ENCODE peak calls at places on chromosomes 6 and 20, in six cellular contexts. One of them, this sample, is unnamed.

GRCh38 chr20:17533396-17533795 is 2.2 kb upstream of the BFSP1 start:
- DNase-seq in neuronal stem cell: peak
- DNase-seq in mesenchymal stem cell: peak
- DNase-seq in trophoblast cell: no peak
- DNase-seq in mesendoderm: peak
- DNase-seq in IMR-90: peak
- DNase-seq in this sample: peak

GRCh38 chr6:160027076-160027475 is 58.2 kb downstream of the IGF2R start:
- DNase-seq in neuronal stem cell: no peak
- DNase-seq in mesenchymal stem cell: no peak
- DNase-seq in trophoblast cell: no peak
- DNase-seq in mesendoderm: no peak
- DNase-seq in IMR-90: no peak
- DNase-seq in this sample: no peak

GRCh38 chr6:164414695-164415094 is 894.7 kb downstream of the C6orf118 start:
- DNase-seq in neuronal stem cell: no peak
- DNase-seq in mesenchymal stem cell: no peak
- DNase-seq in trophoblast cell: no peak
- DNase-seq in mesendoderm: no peak
- DNase-seq in IMR-90: no peak
- DNase-seq in this sample: no peak

GRCh38 chr6:36235309-36235708 is 34.6 kb upstream of the PNPLA1 start:
- DNase-seq in neuronal stem cell: no peak
- DNase-seq in mesenchymal stem cell: no peak
- DNase-seq in trophoblast cell: no peak
- DNase-seq in mesendoderm: peak
- DNase-seq in IMR-90: no peak
- DNase-seq in this sample: no peak

GRCh38 chr6:27642744-27643456 is 170.0 kb upstream of the ZNF184 start:
- DNase-seq in neuronal stem cell: no peak
- DNase-seq in mesenchymal stem cell: no peak
- DNase-seq in trophoblast cell: no peak
- DNase-seq in mesendoderm: no peak
- DNase-seq in IMR-90: no peak
- DNase-seq in this sample: no peak

GRCh38 chr6:71886184-71887005 is at the start of gene RIMS1:
- DNase-seq in neuronal stem cell: peak
- DNase-seq in mesenchymal stem cell: peak
- DNase-seq in trophoblast cell: no peak
- DNase-seq in mesendoderm: peak
- DNase-seq in IMR-90: no peak
- DNase-seq in this sample: peak

GRCh38 chr20:51404297-51405060 is 138.0 kb downstream of the NFATC2 start:
- DNase-seq in neuronal stem cell: no peak
- DNase-seq in mesenchymal stem cell: peak
- DNase-seq in trophoblast cell: no peak
- DNase-seq in mesendoderm: no peak
- DNase-seq in IMR-90: no peak
- DNase-seq in this sample: peak

GRCh38 chr6:53179961-53180651 is 31.5 kb upstream of the GCM1 start:
- DNase-seq in neuronal stem cell: no peak
- DNase-seq in mesenchymal stem cell: no peak
- DNase-seq in trophoblast cell: no peak
- DNase-seq in mesendoderm: no peak
- DNase-seq in IMR-90: peak
- DNase-seq in this sample: no peak

GRCh38 chr6:134422426-134423231 is 104.7 kb upstream of the SGK1 start:
- DNase-seq in neuronal stem cell: no peak
- DNase-seq in mesenchymal stem cell: peak
- DNase-seq in trophoblast cell: peak
- DNase-seq in mesendoderm: peak
- DNase-seq in IMR-90: peak
- DNase-seq in this sample: no peak

GRCh38 chr6:148565931-148566663 is 180.7 kb upstream of the UST start:
- DNase-seq in neuronal stem cell: no peak
- DNase-seq in mesenchymal stem cell: peak
- DNase-seq in trophoblast cell: no peak
- DNase-seq in mesendoderm: no peak
- DNase-seq in IMR-90: peak
- DNase-seq in this sample: no peak

GRCh38 chr6:45253457-45253856 is 74.7 kb upstream of the RUNX2 start:
- DNase-seq in neuronal stem cell: no peak
- DNase-seq in mesenchymal stem cell: no peak
- DNase-seq in trophoblast cell: no peak
- DNase-seq in mesendoderm: no peak
- DNase-seq in IMR-90: no peak
- DNase-seq in this sample: no peak

GRCh38 chr6:56278186-56278585 is 30.8 kb upstream of the COL21A1 start:
- DNase-seq in neuronal stem cell: peak
- DNase-seq in mesenchymal stem cell: peak
- DNase-seq in trophoblast cell: no peak
- DNase-seq in mesendoderm: peak
- DNase-seq in IMR-90: no peak
- DNase-seq in this sample: no peak

GRCh38 chr6:119423996-119424395 is 74.4 kb upstream of the MAN1A1 start:
- DNase-seq in neuronal stem cell: no peak
- DNase-seq in mesenchymal stem cell: no peak
- DNase-seq in trophoblast cell: no peak
- DNase-seq in mesendoderm: no peak
- DNase-seq in IMR-90: no peak
- DNase-seq in this sample: no peak

GRCh38 chr6:31178143-31179041 is 7.9 kb upstream of the POU5F1 start:
- DNase-seq in neuronal stem cell: no peak
- DNase-seq in mesenchymal stem cell: no peak
- DNase-seq in trophoblast cell: no peak
- DNase-seq in mesendoderm: no peak
- DNase-seq in IMR-90: no peak
- DNase-seq in this sample: no peak

DNA sequence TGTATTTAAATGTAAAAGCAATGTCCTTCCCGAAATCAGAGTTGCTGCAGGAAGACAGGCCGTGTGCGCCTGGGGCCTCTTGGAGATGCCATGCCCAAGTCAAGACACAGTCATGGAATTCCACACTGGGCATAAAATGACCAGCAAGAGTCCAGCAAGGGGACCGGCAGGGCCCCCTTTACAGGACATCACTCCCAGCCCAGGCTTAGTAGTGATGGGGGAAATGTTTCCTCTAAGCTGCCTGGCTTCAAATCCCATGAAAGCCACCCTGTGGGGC is 1.9 kb upstream of the PPP1R3G start:
- DNase-seq in neuronal stem cell: no peak
- DNase-seq in mesenchymal stem cell: no peak
- DNase-seq in trophoblast cell: no peak
- DNase-seq in mesendoderm: no peak
- DNase-seq in IMR-90: no peak
- DNase-seq in this sample: no peak
- H2AK5ac ChIP-seq in neuronal stem cell: no peak
- H2AK5ac ChIP-seq in mesenchymal stem cell: no peak
- H2AK5ac ChIP-seq in trophoblast cell: no peak
- H2AK5ac ChIP-seq in mesendoderm: no peak
- H2AK5ac ChIP-seq in IMR-90: peak
- H2AK5ac ChIP-seq in this sample: no peak

GRCh38 chr20:58810879-58811250 is 39.8 kb downstream of the GNAS-AS1 start:
- DNase-seq in neuronal stem cell: no peak
- DNase-seq in mesenchymal stem cell: no peak
- DNase-seq in trophoblast cell: no peak
- DNase-seq in mesendoderm: no peak
- DNase-seq in IMR-90: no peak
- DNase-seq in this sample: no peak

GRCh38 chr20:58813369-58813768 is 37.3 kb downstream of the GNAS-AS1 start:
- DNase-seq in neuronal stem cell: no peak
- DNase-seq in mesenchymal stem cell: no peak
- DNase-seq in trophoblast cell: no peak
- DNase-seq in mesendoderm: no peak
- DNase-seq in IMR-90: no peak
- DNase-seq in this sample: no peak

GRCh38 chr20:58811334-58811733 is 39.4 kb downstream of the GNAS-AS1 start:
- DNase-seq in neuronal stem cell: no peak
- DNase-seq in mesenchymal stem cell: no peak
- DNase-seq in trophoblast cell: no peak
- DNase-seq in mesendoderm: no peak
- DNase-seq in IMR-90: no peak
- DNase-seq in this sample: no peak

GRCh38 chr20:58808296-58809046 is 42.2 kb downstream of the GNAS-AS1 start:
- DNase-seq in neuronal stem cell: no peak
- DNase-seq in mesenchymal stem cell: no peak
- DNase-seq in trophoblast cell: no peak
- DNase-seq in mesendoderm: no peak
- DNase-seq in IMR-90: peak
- DNase-seq in this sample: no peak

DNA sequence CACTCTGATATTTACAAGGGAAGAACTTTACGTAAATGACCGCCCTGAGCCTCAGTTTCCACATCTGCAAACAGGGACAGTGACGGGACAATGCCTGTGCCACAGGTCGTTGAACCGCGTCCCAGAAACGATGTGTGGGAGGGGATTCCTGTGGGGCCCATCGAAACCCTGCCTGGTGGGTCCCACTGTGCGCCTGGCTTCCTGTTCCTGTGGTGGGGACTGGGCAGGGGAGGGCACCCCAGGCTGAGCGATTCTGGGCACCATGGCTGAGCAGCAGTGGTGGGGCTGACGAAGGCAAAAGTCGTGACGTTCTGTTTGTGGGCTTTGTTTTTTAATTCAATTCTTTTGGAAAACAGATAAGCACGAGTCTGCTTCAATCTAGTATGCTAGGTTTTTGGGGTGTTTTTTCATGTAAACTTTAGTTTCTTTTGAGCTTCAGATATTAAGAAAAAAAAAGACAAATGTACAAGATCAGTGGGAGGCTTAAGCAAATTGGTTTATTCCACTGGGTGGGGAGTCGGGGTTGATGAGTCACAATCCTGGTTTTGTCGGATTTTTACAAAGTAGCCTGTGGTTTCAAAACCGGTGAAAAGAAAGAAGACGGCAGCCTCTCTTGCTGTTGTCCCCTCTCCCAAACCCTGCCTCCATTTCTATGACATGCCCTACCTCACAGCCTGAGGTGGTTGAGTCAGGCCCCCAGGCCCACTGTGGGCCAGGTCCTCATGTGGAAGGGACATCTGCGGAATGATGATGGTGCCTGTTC is 40.4 kb downstream of the GNAS-AS1 start:
- DNase-seq in neuronal stem cell: no peak
- DNase-seq in mesenchymal stem cell: no peak
- DNase-seq in trophoblast cell: no peak
- DNase-seq in mesendoderm: no peak
- DNase-seq in IMR-90: peak
- DNase-seq in this sample: no peak
- H2AK5ac ChIP-seq in neuronal stem cell: no peak
- H2AK5ac ChIP-seq in mesenchymal stem cell: no peak
- H2AK5ac ChIP-seq in trophoblast cell: no peak
- H2AK5ac ChIP-seq in mesendoderm: no peak
- H2AK5ac ChIP-seq in IMR-90: no peak
- H2AK5ac ChIP-seq in this sample: no peak

GRCh38 chr20:57260065-57260958 is 6.1 kb downstream of the BMP7 start:
- DNase-seq in neuronal stem cell: no peak
- DNase-seq in mesenchymal stem cell: no peak
- DNase-seq in trophoblast cell: no peak
- DNase-seq in mesendoderm: no peak
- DNase-seq in IMR-90: no peak
- DNase-seq in this sample: no peak
- H2AK5ac ChIP-seq in neuronal stem cell: no peak
- H2AK5ac ChIP-seq in mesenchymal stem cell: no peak
- H2AK5ac ChIP-seq in trophoblast cell: no peak
- H2AK5ac ChIP-seq in mesendoderm: no peak
- H2AK5ac ChIP-seq in IMR-90: no peak
- H2AK5ac ChIP-seq in this sample: no peak

GRCh38 chr20:46709055-46709458 is 392 bp upstream of the SLC2A10 start:
- DNase-seq in neuronal stem cell: no peak
- DNase-seq in mesenchymal stem cell: no peak
- DNase-seq in trophoblast cell: no peak
- DNase-seq in mesendoderm: no peak
- DNase-seq in IMR-90: no peak
- DNase-seq in this sample: no peak
- H2AK5ac ChIP-seq in neuronal stem cell: peak
- H2AK5ac ChIP-seq in mesenchymal stem cell: no peak
- H2AK5ac ChIP-seq in trophoblast cell: peak
- H2AK5ac ChIP-seq in mesendoderm: no peak
- H2AK5ac ChIP-seq in IMR-90: peak
- H2AK5ac ChIP-seq in this sample: no peak

GRCh38 chr6:96202571-96202970 is 186.8 kb downstream of the FUT9 start:
- DNase-seq in neuronal stem cell: no peak
- DNase-seq in mesenchymal stem cell: no peak
- DNase-seq in trophoblast cell: no peak
- DNase-seq in mesendoderm: no peak
- DNase-seq in IMR-90: no peak
- DNase-seq in this sample: no peak
- H2AK5ac ChIP-seq in neuronal stem cell: no peak
- H2AK5ac ChIP-seq in mesenchymal stem cell: no peak
- H2AK5ac ChIP-seq in trophoblast cell: no peak
- H2AK5ac ChIP-seq in mesendoderm: no peak
- H2AK5ac ChIP-seq in IMR-90: no peak
- H2AK5ac ChIP-seq in this sample: no peak

GRCh38 chr6:169235286-169235685 is 18.4 kb downstream of the THBS2 start:
- DNase-seq in neuronal stem cell: no peak
- DNase-seq in mesenchymal stem cell: no peak
- DNase-seq in trophoblast cell: no peak
- DNase-seq in mesendoderm: no peak
- DNase-seq in IMR-90: no peak
- DNase-seq in this sample: no peak
- H2AK5ac ChIP-seq in neuronal stem cell: no peak
- H2AK5ac ChIP-seq in mesenchymal stem cell: no peak
- H2AK5ac ChIP-seq in trophoblast cell: no peak
- H2AK5ac ChIP-seq in mesendoderm: no peak
- H2AK5ac ChIP-seq in IMR-90: peak
- H2AK5ac ChIP-seq in this sample: no peak

GRCh38 chr20:63958471-63958870 is 2.3 kb upstream of the UCKL1 start:
- DNase-seq in neuronal stem cell: no peak
- DNase-seq in mesenchymal stem cell: no peak
- DNase-seq in trophoblast cell: no peak
- DNase-seq in mesendoderm: no peak
- DNase-seq in IMR-90: no peak
- DNase-seq in this sample: no peak
- H2AK5ac ChIP-seq in neuronal stem cell: no peak
- H2AK5ac ChIP-seq in mesenchymal stem cell: no peak
- H2AK5ac ChIP-seq in trophoblast cell: no peak
- H2AK5ac ChIP-seq in mesendoderm: no peak
- H2AK5ac ChIP-seq in IMR-90: no peak
- H2AK5ac ChIP-seq in this sample: no peak

DNA sequence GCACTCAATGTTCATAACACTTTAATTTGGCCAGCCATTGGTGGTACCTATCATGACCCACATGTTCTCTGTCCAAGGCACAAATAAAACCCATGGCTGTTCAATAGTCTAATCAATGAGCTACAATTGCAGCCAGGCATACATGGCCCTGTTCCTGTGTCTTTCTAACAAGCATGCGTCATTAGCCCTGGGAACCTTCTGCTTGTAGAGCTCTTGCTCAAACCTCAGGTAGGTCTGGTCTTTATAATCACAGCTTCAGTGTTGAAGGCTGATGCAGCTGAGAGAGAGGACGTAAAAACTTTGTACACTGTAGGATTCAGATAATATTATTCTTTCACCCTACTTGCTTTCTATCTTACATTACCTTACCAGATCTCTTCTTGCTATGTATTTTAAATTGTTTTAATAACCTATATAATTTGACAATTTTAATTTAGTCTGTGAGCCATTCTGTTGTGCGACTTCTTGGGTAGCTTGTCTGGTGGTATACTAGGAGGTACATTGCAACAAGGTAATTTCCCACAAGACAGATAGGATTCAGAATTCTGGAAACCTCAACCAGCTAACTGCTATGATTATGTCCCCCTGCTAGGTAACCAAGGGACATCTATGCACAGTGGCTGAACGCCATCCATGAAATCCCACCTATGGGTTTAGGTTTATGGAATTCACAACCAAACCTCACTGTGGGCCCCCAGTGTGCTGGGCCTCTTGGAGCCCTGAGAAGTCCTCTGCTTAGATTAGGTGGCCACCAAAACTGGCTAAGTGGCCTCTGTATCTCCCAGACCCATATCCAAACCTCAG is 55.4 kb upstream of the RIPOR2 start:
- DNase-seq in neuronal stem cell: no peak
- DNase-seq in mesenchymal stem cell: no peak
- DNase-seq in trophoblast cell: no peak
- DNase-seq in mesendoderm: no peak
- DNase-seq in IMR-90: no peak
- DNase-seq in this sample: no peak
- H2AK5ac ChIP-seq in neuronal stem cell: no peak
- H2AK5ac ChIP-seq in mesenchymal stem cell: peak
- H2AK5ac ChIP-seq in trophoblast cell: peak
- H2AK5ac ChIP-seq in mesendoderm: no peak
- H2AK5ac ChIP-seq in IMR-90: peak
- H2AK5ac ChIP-seq in this sample: no peak

This sample was measured in H9.